ENCODE peak calls at places on chromosomes 7 and 10, in four cellular contexts. N, T, I and Q are unnamed samples. For H3K36me3 and H3K4me1, the result is how much of the 10 kb centered on the place peaks cover.

GRCh38 chr7:111329367-111330234 is 232.7 kb downstream of the IMMP2L start:
- DNase-seq in N (no peak), T (no peak), I (no peak), Q (no peak)

GRCh38 chr7:151091431-151091830 is 5.2 kb downstream of the AGAP3 start:
- DNase-seq in N (no peak), T (peak), I (no peak), Q (no peak)

GRCh38 chr7:97064972-97065587 is 40.4 kb upstream of the DLX5 start:
- DNase-seq in N (no peak), T (no peak), I (no peak), Q (no peak)

GRCh38 chr10:110279062-110279986 is 25.4 kb downstream of the SMNDC1 start:
- DNase-seq in N (peak), T (peak), I (no peak), Q (no peak)

GRCh38 chr7:27723086-27723485 is 16.9 kb upstream of the TAX1BP1 start:
- DNase-seq in N (no peak), T (no peak), I (no peak), Q (no peak)

GRCh38 chr7:126589068-126589684 is 663.6 kb downstream of the GRM8 start:
- DNase-seq in N (no peak), T (no peak), I (peak), Q (no peak)

GRCh38 chr10:88800152-88801125 is 2.1 kb upstream of the LIPM start:
- DNase-seq in N (no peak), T (no peak), I (no peak), Q (no peak)

GRCh38 chr10:75377869-75378268 is 23.7 kb downstream of the ZNF503 start:
- DNase-seq in N (no peak), T (no peak), I (no peak), Q (no peak)

GRCh38 chr10:8416192-8416701 is 361.8 kb downstream of the GATA3 start:
- DNase-seq in N (no peak), T (no peak), I (no peak), Q (no peak)

GRCh38 chr10:27242951-27243551 is 2.5 kb upstream of the ACBD5 start:
- DNase-seq in N (peak), T (peak), I (no peak), Q (peak)

GRCh38 chr10:21364196-21365114 is 161.0 kb downstream of the SKIDA1 start:
- DNase-seq in N (no peak), T (peak), I (peak), Q (no peak)

GRCh38 chr7:77667459-77668090 is 28.7 kb upstream of the RSBN1L start:
- DNase-seq in N (no peak), T (peak), I (no peak), Q (no peak)

GRCh38 chr7:31061185-31061584 is 9.1 kb downstream of the ADCYAP1R1 start:
- DNase-seq in N (no peak), T (no peak), I (no peak), Q (no peak)

GRCh38 chr7:155412416-155413253 is 45.3 kb upstream of the EN2 start:
- DNase-seq in N (no peak), T (peak), I (no peak), Q (no peak)

GRCh38 chr10:132409667-132410028 is 12.6 kb downstream of the PWWP2B start:
- DNase-seq in N (no peak), T (no peak), I (no peak), Q (no peak)

GRCh38 chr10:77828376-77828775 is 98.2 kb downstream of the DLG5 start:
- DNase-seq in N (no peak), T (no peak), I (no peak), Q (no peak)

GRCh38 chr10:17737021-17737965 is 14.7 kb upstream of the TMEM236 start:
- DNase-seq in N (no peak), T (no peak), I (no peak), Q (no peak)

GRCh38 chr7:73715648-73716317 is 3.7 kb downstream of the STX1A start:
- DNase-seq in N (no peak), T (peak), I (peak), Q (no peak)

GRCh38 chr7:16114633-16115032 is 306.7 kb downstream of the CRPPA start:
- DNase-seq in N (no peak), T (no peak), I (no peak), Q (no peak)

GRCh38 chr7:36278069-36278766 is 111.4 kb upstream of the ANLN start:
- DNase-seq in N (no peak), T (no peak), I (no peak), Q (no peak)

GRCh38 chr10:14751576-14752330 is 22.9 kb downstream of the FAM107B start:
- DNase-seq in N (no peak), T (peak), I (no peak), Q (no peak)

GRCh38 chr7:156499247-156499881 is 141.2 kb upstream of the RNF32 start:
- DNase-seq in N (no peak), T (no peak), I (no peak), Q (no peak)

GRCh38 chr7:100373261-100373831 is at the start of gene PILRA:
- DNase-seq in N (no peak), T (no peak), I (no peak), Q (no peak)

GRCh38 chr7:135717686-135718085 is 10.3 kb downstream of the SLC13A4 start:
- DNase-seq in N (no peak), T (no peak), I (no peak), Q (no peak)

GRCh38 chr7:95404316-95404715 is 8.1 kb upstream of the PON3 start:
- DNase-seq in N (no peak), T (no peak), I (no peak), Q (no peak)

GRCh38 chr10:71486465-71487114 is 89.9 kb downstream of the CDH23 start:
- DNase-seq in N (no peak), T (peak), I (no peak), Q (no peak)

GRCh38 chr10:31134303-31134928 is 102.8 kb upstream of the ZNF438 start:
- DNase-seq in N (peak), T (peak), I (no peak), Q (no peak)

GRCh38 chr7:41870505-41871138 is 167.7 kb upstream of the INHBA start:
- DNase-seq in N (peak), T (no peak), I (no peak), Q (no peak)

GRCh38 chr10:101797403-101798059 is 14.3 kb upstream of the NPM3 start:
- DNase-seq in N (no peak), T (no peak), I (no peak), Q (no peak)

GRCh38 chr10:58642283-58642682 is 129.6 kb downstream of the BICC1 start:
- DNase-seq in N (no peak), T (no peak), I (no peak), Q (no peak)

GRCh38 chr7:28926871-28927597 is 31.1 kb downstream of the TRIL start:
- DNase-seq in N (peak), T (peak), I (peak), Q (peak)

GRCh38 chr7:66413379-66414114 is 208.4 kb downstream of the TPST1 start:
- DNase-seq in N (no peak), T (peak), I (peak), Q (peak)

GRCh38 chr10:97922378-97922758 is 72.7 kb downstream of the GOLGA7B start:
- DNase-seq in N (no peak), T (no peak), I (no peak), Q (no peak)

GRCh38 chr7:99762680-99763327 is 21.2 kb downstream of the CYP3A4 start:
- DNase-seq in N (no peak), T (no peak), I (no peak), Q (no peak)

GRCh38 chr7:101823596-101823995 is 6.2 kb downstream of the CUX1 start:
- DNase-seq in N (no peak), T (no peak), I (no peak), Q (no peak)
- H3K36me3 ChIP-seq in N (under half), T (under half), I (under half), Q (under half)

GRCh38 chr10:69533658-69534057 is 39.6 kb downstream of the NEUROG3 start:
- DNase-seq in N (no peak), T (no peak), I (no peak), Q (no peak)
- H3K4me3 ChIP-seq in N (no peak), T (no peak), I (no peak), Q (no peak)

GRCh38 chr10:81068446-81068845 is 530.7 kb downstream of the SH2D4B start:
- DNase-seq in N (no peak), T (no peak), I (no peak), Q (no peak)
- H3K4me1 ChIP-seq in N (under half), T (under half), I (under half), Q (under half)

DNA sequence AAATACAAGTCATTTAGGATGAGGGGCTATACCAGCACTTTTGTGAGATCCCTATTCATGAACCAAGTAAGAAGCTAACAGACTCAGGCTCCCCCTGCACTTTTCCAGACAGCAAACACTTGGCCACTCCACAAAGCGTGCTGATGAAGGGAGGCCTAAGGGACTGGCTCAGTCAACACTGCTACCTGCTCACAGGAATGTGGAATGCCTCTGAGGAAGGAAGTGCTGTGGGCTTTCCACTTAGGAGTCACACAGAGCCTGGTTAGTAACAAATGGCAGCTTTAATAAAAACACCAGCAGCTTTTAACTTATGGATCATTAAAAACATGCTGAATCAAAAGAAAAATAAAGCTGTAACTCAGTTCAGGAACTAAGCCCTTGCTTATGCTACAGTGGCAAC is 15.0 kb downstream of the UROS start:
- DNase-seq in N (no peak), T (no peak), I (no peak), Q (no peak)
- H3K36me3 ChIP-seq in N (under half), T (under half), I (under half), Q (under half)

DNA sequence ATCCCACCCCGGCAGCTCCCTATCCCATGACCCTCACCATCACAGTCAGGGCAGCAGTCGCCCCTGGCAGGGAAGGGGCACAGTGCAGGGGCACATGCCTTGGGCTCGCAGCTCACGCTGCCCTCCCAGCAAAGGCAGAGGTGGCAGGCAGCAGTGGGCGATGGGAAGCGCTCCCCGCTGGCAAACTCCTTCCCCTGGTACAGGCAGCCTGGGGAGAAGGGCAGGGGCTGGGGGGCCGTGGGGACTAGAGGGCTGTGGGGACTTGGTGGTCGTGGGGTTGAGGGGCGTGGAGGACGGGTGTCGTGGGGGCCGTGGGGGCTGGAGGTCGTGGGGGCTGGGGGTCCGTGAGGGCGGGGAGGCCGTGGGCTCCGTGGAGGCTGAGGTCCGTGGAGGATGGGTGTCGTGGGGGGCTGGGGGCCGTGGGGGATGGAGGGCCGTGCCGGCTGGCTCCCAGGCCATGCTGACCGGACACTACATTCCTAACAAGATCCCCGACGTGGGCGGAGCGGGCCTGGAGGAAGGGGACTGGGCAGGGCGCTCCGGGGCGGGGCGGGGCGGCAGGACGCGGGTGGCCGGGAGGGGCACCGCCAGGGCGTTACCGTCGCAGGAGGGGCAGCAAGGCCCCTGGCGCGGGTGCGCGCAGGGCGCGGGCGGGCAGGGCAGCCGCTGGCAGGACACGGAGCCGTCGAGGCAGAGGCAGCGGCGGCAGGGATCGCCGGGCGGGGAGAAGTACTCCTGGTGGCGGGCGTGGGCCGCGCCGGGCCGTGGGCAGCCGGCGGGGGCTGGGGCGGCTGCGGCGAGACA is 20.0 kb downstream of the KCP start:
- DNase-seq in N (no peak), T (peak), I (no peak), Q (no peak)
- H3K4me3 ChIP-seq in N (no peak), T (peak), I (no peak), Q (peak)

DNA sequence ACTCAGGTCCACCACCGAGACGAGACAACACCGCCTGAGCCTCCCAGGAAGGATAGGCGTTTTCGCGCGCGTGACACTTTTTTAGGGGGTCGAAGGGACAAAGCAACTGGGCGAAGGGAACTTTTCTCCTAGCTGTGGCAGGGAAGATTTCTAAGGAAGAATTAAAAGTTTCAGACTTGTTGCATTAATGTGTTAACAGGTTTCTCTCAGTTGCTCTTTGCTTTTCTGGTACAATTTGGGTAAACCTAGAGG is 1.8 kb downstream of the CDK13 start:
- DNase-seq in N (no peak), T (no peak), I (no peak), Q (no peak)
- H3K4me1 ChIP-seq in N (under half), T (under half), I (under half), Q (half or more)

DNA sequence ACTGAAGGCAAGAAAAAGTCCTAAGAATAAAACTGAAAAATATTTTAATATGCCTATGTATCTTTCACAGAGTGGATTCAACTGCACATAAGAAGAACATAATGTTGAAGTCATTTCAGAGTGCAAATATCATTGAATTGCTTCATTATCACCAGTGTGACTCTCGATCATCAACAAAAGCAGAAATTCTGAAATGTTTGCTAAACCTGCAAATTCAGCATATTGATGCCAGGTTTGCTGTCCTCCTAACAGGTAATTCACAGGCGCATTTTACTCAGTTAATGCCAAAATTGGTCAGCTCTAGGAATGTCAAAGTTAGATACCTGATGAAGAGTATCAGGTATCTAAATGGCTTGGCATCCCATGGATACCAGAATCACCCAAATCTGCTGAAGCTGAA is 52.0 kb downstream of the GDI2 start:
- DNase-seq in N (no peak), T (no peak), I (no peak), Q (no peak)
- H3K36me3 ChIP-seq in N (half or more), T (half or more), I (under half), Q (under half)